ENCODE peak calls at places on chromosomes 1 and 21, in ten cellular contexts. K is sigmoid colon; D is neuronal stem cell; X is naive thymus-derived CD4-positive, alpha-beta T cell; N is RWPE2; Z is CD8-positive, alpha-beta memory T cell; H is effector memory CD4-positive, alpha-beta T cell; U is IMR-90; Y is HCT116; L is adrenal gland. I is an unnamed sample. For H3K36me3, the result is how much of the 10 kb centered on the place peaks cover.

GRCh38 chr21:42641311-42642218 is 11.9 kb upstream of the PDE9A start:
- DNase-seq in K (no peak), L (peak), D (no peak), X (no peak), Y (no peak), U (no peak), Z (no peak), N (no peak), H (no peak), I (no peak)

GRCh38 chr1:85495556-85495955 is 30.6 kb upstream of the DDAH1 start:
- DNase-seq in Y (peak), K (no peak), X (no peak), L (no peak), H (no peak), D (no peak), Z (no peak), N (peak), U (peak), I (peak)

GRCh38 chr21:16535100-16535418 is 805.3 kb downstream of the USP25 start:
- DNase-seq in U (peak), D (no peak), K (peak), X (no peak), L (peak), N (no peak), Z (no peak), H (no peak), Y (no peak), I (no peak)

GRCh38 chr1:70864302-70864701 is 183.3 kb downstream of the PTGER3 start:
- DNase-seq in X (no peak), D (no peak), K (no peak), L (no peak), Z (no peak), H (no peak), Y (no peak), N (no peak), U (peak), I (no peak)

GRCh38 chr1:207750901-207751300 is 953 bp upstream of the CD46 start:
- DNase-seq in X (no peak), K (no peak), H (no peak), U (no peak), D (no peak), N (no peak), Z (no peak), Y (no peak), L (no peak), I (no peak)

GRCh38 chr1:150001415-150001814 is 9.1 kb downstream of the OTUD7B start:
- DNase-seq in D (no peak), X (no peak), Z (no peak), N (no peak), K (no peak), U (no peak), Y (no peak), H (no peak), L (no peak), I (no peak)

GRCh38 chr1:201169203-201169602 is 14.9 kb upstream of the TMEM9 start:
- DNase-seq in N (no peak), H (no peak), Z (no peak), U (no peak), K (no peak), X (no peak), L (no peak), Y (no peak), D (no peak), I (no peak)

GRCh38 chr1:39689635-39690034 is 1.6 kb downstream of the HPCAL4 start:
- DNase-seq in N (no peak), Y (no peak), U (no peak), H (no peak), L (no peak), D (no peak), K (no peak), Z (no peak), X (no peak), I (no peak)

GRCh38 chr1:224132901-224133300 is 19.0 kb downstream of the FBXO28 start:
- DNase-seq in X (no peak), Y (no peak), D (no peak), Z (no peak), L (no peak), U (no peak), N (no peak), K (no peak), H (no peak), I (no peak)

GRCh38 chr1:52482326-52483004 is 70.4 kb downstream of the TUT4 start:
- DNase-seq in Y (no peak), X (no peak), D (no peak), K (no peak), H (no peak), N (no peak), U (no peak), Z (no peak), L (no peak), I (no peak)

GRCh38 chr1:201448981-201449380 is 20.0 kb downstream of the PHLDA3 start:
- DNase-seq in H (no peak), K (peak), L (no peak), U (no peak), X (no peak), D (no peak), Y (no peak), N (no peak), Z (no peak), I (no peak)

GRCh38 chr1:218339267-218339831 is 5.8 kb upstream of the TGFB2 start:
- DNase-seq in Y (no peak), K (no peak), U (peak), X (no peak), N (no peak), L (no peak), D (no peak), H (no peak), Z (no peak), I (no peak)

GRCh38 chr1:116001739-116002487 is 25.6 kb downstream of the SLC22A15 start:
- DNase-seq in U (no peak), H (no peak), K (no peak), D (no peak), L (peak), N (no peak), Y (no peak), X (no peak), Z (no peak), I (no peak)

GRCh38 chr1:203536981-203537455 is 43.1 kb downstream of the OPTC start:
- DNase-seq in K (no peak), N (no peak), U (peak), L (peak), D (no peak), H (no peak), Y (no peak), X (no peak), Z (no peak), I (no peak)

GRCh38 chr1:9426291-9426711 is 113.0 kb upstream of the SLC25A33 start:
- DNase-seq in Z (peak), K (no peak), Y (no peak), D (no peak), H (peak), U (no peak), N (no peak), X (peak), L (no peak), I (no peak)

GRCh38 chr1:19872190-19872589 is 10.0 kb upstream of the OTUD3 start:
- DNase-seq in D (no peak), H (no peak), L (peak), N (no peak), Y (no peak), U (no peak), Z (no peak), X (no peak), K (no peak), I (no peak)

GRCh38 chr1:84374991-84375838 is 23.1 kb upstream of the DNASE2B start:
- DNase-seq in X (no peak), D (no peak), K (no peak), H (no peak), U (no peak), N (no peak), Y (no peak), L (peak), Z (no peak), I (no peak)

GRCh38 chr1:34785875-34786470 is 5.0 kb downstream of the GJB3 start:
- DNase-seq in Z (no peak), D (no peak), X (no peak), Y (no peak), N (no peak), U (no peak), K (peak), H (no peak), L (no peak), I (no peak)

GRCh38 chr1:116997011-116997410 is 4.5 kb upstream of the CD101 start:
- DNase-seq in D (no peak), X (no peak), Z (no peak), U (no peak), Y (no peak), K (no peak), L (no peak), N (no peak), H (no peak), I (peak)

GRCh38 chr1:3155056-3155805 is 86.2 kb downstream of the PRDM16 start:
- DNase-seq in H (no peak), U (no peak), Y (no peak), X (no peak), Z (no peak), N (no peak), L (no peak), D (no peak), K (no peak), I (no peak)

GRCh38 chr1:30697977-30698376 is 25.4 kb downstream of the MATN1 start:
- DNase-seq in H (no peak), Z (no peak), K (peak), X (no peak), L (no peak), U (peak), N (no peak), Y (no peak), D (no peak), I (no peak)

GRCh38 chr21:35508389-35508888 is 459.3 kb upstream of the RUNX1 start:
- DNase-seq in Y (peak), L (peak), K (peak), N (no peak), Z (no peak), X (no peak), D (peak), U (peak), H (no peak), I (no peak)

GRCh38 chr1:225565845-225566244 is 87.1 kb downstream of the ENAH start:
- DNase-seq in K (peak), Y (no peak), Z (no peak), X (no peak), U (no peak), H (no peak), N (no peak), D (no peak), L (no peak), I (no peak)

GRCh38 chr1:58548381-58548780 is 1.9 kb upstream of the OMA1 start:
- DNase-seq in X (no peak), U (no peak), K (no peak), Z (no peak), H (no peak), D (no peak), N (no peak), Y (no peak), L (no peak), I (no peak)

GRCh38 chr1:186841599-186841998 is 12.8 kb downstream of the PLA2G4A start:
- DNase-seq in L (no peak), Y (no peak), D (no peak), N (no peak), U (peak), X (no peak), Z (no peak), H (no peak), K (no peak), I (no peak)

GRCh38 chr1:109191377-109191776 is 22.3 kb upstream of the SARS1 start:
- DNase-seq in L (peak), Z (no peak), D (no peak), Y (no peak), X (no peak), U (no peak), N (no peak), H (no peak), K (no peak), I (no peak)

DNA sequence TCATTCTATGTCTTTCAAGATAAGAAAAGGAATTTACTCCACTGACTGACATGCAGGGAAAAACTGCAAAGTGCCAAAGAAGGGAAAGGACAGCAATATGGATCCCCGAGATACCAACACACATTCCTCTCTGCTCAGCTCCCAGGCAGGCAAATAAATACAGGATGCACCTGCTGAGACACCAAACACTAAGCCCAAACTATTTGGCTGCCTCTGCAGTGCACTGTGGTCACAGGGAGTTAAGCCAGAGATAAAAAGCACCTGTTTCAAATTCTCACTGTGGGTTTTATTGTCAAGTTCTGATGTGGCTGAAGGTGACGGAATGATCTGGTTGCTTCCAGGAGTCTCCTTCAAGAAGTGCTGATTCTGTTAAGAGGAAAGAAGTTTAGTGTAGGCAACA is 17.7 kb downstream of the TEX38 start:
- DNase-seq in K (no peak), Y (no peak), X (no peak), U (no peak), Z (no peak), D (no peak), H (no peak), N (no peak), L (no peak), I (no peak)
- H3K4me3 ChIP-seq in K (no peak), Y (no peak), X (no peak), U (no peak), Z (no peak), D (no peak), H (no peak), N (no peak), L (no peak), I (no peak)

DNA sequence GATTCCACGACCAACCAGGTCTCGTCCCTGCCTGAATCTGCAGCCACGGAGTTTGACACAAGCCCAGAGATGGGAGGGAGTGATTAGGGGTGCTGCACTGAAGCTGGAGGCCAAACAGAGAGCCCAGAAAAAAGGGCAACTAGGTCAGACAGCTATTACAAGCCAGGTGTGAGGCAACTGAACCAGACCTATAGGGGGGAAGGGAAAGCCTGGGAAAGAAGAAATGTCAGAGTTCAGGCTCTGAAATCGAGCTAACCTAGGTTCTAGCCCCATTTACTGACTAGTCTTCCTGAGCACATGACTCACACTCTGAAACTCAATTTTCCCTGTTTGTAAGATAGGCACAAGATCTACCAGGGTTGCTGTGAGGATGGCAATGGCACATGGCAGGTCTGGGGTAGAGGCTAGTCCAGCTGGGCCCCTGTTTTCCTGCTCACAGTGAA is 1.7 kb downstream of the DHCR24 start:
- DNase-seq in Z (no peak), D (no peak), N (no peak), Y (no peak), U (no peak), X (no peak), L (no peak), H (no peak), K (no peak), I (no peak)
- H3K36me3 ChIP-seq in Z (under half), D (under half), N (half or more), Y (under half), U (under half), X (under half), L (under half), H (under half), K (under half), I (under half)

GRCh38 chr1:239997515-239998311 is 94.0 kb upstream of the FMN2 start:
- DNase-seq in D (peak), K (no peak), U (no peak), L (no peak), X (no peak), Z (no peak), H (no peak), N (no peak), Y (no peak), I (no peak)
- H3K4me3 ChIP-seq in D (no peak), K (peak), U (peak), L (no peak), X (no peak), Z (no peak), H (no peak), N (peak), Y (no peak), I (peak)

DNA sequence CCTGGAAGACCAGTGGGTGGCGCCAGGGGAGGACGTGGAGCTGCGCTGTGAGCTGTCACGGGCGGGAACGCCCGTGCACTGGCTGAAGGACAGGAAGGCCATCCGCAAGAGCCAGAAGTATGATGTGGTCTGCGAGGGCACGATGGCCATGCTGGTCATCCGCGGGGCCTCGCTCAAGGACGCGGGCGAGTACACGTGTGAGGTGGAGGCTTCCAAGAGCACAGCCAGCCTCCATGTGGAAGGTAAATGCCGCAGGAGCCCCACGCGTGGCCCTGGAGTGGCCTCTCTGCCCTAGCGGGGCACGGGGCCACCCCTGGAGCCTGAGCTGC is 75.2 kb downstream of the OBSCN start:
- DNase-seq in L (peak), K (peak), Z (no peak), Y (no peak), N (peak), U (no peak), X (no peak), D (no peak), H (no peak), I (no peak)
- H3K36me3 ChIP-seq in L (under half), K (under half), Z (under half), Y (under half), N (under half), U (half or more), X (under half), D (under half), H (under half), I (under half)

GRCh38 chr1:174956086-174956485 is 43.7 kb upstream of the CACYBP start:
- DNase-seq in H (no peak), Y (no peak), U (no peak), K (no peak), N (no peak), X (no peak), L (no peak), Z (no peak), D (no peak), I (no peak)

GRCh38 chr1:174953170-174953569 is 46.6 kb upstream of the CACYBP start:
- DNase-seq in L (no peak), U (no peak), K (no peak), N (no peak), D (no peak), X (no peak), Y (no peak), H (no peak), Z (no peak), I (no peak)

GRCh38 chr1:174954686-174955669 is 44.8 kb upstream of the CACYBP start:
- DNase-seq in K (no peak), U (no peak), L (no peak), H (no peak), Z (no peak), N (no peak), X (no peak), Y (no peak), D (no peak), I (no peak)

GRCh38 chr1:174956976-174957375 is 42.8 kb upstream of the CACYBP start:
- DNase-seq in Y (no peak), X (no peak), K (no peak), D (no peak), N (no peak), Z (no peak), U (no peak), L (no peak), H (no peak), I (no peak)

GRCh38 chr1:174953657-174954435 is 45.9 kb upstream of the CACYBP start:
- DNase-seq in Z (no peak), L (no peak), H (no peak), Y (no peak), U (no peak), K (no peak), D (peak), X (no peak), N (no peak), I (no peak)
- H3K4me3 ChIP-seq in Z (no peak), L (no peak), H (no peak), Y (no peak), U (no peak), K (no peak), D (no peak), X (no peak), N (no peak), I (no peak)

GRCh38 chr1:222557574-222557973 is 9.7 kb upstream of the HHIPL2 start:
- DNase-seq in H (no peak), N (no peak), L (no peak), X (no peak), K (no peak), Z (no peak), D (no peak), U (no peak), Y (no peak), I (no peak)
- H3K36me3 ChIP-seq in H (under half), N (under half), L (under half), X (under half), K (under half), Z (under half), D (under half), U (under half), Y (under half), I (under half)

DNA sequence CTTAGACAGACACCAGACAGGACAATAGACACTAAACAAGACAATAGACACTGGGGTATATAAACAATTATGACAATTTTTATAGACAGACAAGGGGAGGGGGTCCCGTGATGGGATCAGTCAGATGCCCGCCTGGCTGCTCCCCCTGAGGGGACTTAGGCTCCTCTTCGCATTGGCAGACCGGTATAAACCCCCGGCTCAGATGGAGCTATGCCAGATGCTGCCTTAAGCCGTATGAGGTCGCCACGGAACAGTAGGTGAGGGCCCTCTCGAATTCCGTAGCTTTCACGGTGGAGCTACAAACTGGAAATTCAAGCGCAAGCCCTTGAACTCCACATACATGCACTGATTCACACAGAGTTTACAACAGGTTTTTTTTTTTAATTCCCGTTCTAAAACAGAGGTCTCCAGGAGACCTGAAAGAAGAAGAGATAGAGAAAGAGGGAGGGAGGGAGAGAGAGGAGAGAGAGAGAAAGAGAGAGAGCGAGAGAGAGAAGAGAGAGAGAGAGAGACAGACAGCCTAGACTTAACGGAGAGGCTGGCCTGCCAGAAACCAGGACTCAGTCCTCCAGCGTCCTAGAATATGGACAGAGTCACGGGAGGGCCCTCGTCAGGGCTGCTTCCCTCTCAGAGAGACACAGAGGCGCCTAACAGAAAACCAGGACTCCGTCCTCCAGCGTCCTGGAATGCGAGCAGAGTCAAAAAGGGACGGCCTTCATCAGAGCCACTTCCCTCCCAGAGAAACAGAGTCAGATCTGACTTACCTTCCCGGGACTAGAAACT is 24.4 kb upstream of the TMEM54 start:
- DNase-seq in Y (no peak), X (peak), L (no peak), H (no peak), Z (peak), U (no peak), D (peak), N (no peak), K (no peak), I (no peak)
- H3K4me3 ChIP-seq in Y (no peak), X (no peak), L (no peak), H (no peak), Z (no peak), U (no peak), D (peak), N (no peak), K (no peak), I (no peak)

DNA sequence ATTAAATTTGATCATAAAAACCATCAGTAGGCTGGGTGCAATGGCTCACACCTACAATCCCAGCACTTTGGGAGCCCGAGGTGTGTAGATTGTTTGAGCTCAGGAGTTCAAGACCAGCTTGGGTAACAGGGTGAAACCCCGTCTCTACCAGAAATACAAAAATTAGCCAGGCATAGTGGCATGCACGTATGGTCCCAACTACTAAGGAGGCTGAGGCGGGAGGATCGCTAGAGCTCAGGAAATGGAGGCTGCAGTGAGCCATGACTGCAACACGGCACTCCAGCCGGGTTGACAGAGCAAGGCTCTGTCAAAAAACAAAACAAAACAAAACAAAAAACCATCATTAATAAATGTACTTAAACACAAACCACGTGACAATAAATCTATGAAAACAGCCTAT is 61.0 kb downstream of the ARID4B start:
- DNase-seq in K (no peak), Z (no peak), U (no peak), X (no peak), Y (no peak), D (no peak), N (no peak), H (no peak), L (no peak), I (no peak)
- H3K36me3 ChIP-seq in K (under half), Z (under half), U (under half), X (under half), Y (under half), D (under half), N (under half), H (under half), L (under half), I (under half)

I was measured in kidney epithelial cell.